ENCODE peak calls at places on chromosomes 16 and 17, in eight cellular contexts. G is left lung; Z is right cardiac atrium; U is ascending aorta; V is GM12865; M is cardiac muscle cell; A is fibroblast of lung; F is CD4-positive, CD25-positive, alpha-beta regulatory T cell. Q is an unnamed sample.

GRCh38 chr16:88289549-88290344 is 93.0 kb upstream of the ZNF469 start:
- DNase-seq in G (no peak), Z (no peak), U (no peak), V (no peak), M (no peak), A (no peak), F (peak; percentile 7), Q (peak; percentile 31)

GRCh38 chr17:16929757-16930520 is 42.0 kb downstream of the TNFRSF13B start:
- DNase-seq in G (peak; percentile 4), Z (no peak), U (no peak), V (no peak), M (no peak), A (no peak), F (no peak), Q (no peak)

GRCh38 chr17:16191604-16192003 is 23.7 kb downstream of the NCOR1 start:
- DNase-seq in G (no peak), Z (no peak), U (no peak), V (no peak), M (no peak), A (no peak), F (no peak), Q (no peak)

GRCh38 chr17:570403-570802 is 144.2 kb downstream of the VPS53 start:
- DNase-seq in G (no peak), Z (no peak), U (no peak), V (no peak), M (no peak), A (no peak), F (no peak), Q (no peak)

GRCh38 chr16:24929409-24929808 is 83.6 kb downstream of the SLC5A11 start:
- DNase-seq in G (no peak), Z (no peak), U (no peak), V (no peak), M (no peak), A (no peak), F (no peak), Q (no peak)

GRCh38 chr17:1762906-1763829 is 1.3 kb downstream of the SERPINF1 start:
- DNase-seq in G (no peak), Z (peak; percentile 87), U (no peak), V (no peak), M (no peak), A (peak; percentile 87), F (peak; percentile 35), Q (peak; percentile 80)

GRCh38 chr17:78423961-78424747 is 45.7 kb downstream of the PGS1 start:
- DNase-seq in G (no peak), Z (peak; percentile 39), U (no peak), V (no peak), M (no peak), A (peak; percentile 56), F (no peak), Q (no peak)

GRCh38 chr17:49511810-49512209 is 16.7 kb downstream of the NGFR start:
- DNase-seq in G (no peak), Z (no peak), U (no peak), V (no peak), M (no peak), A (no peak), F (no peak), Q (no peak)

GRCh38 chr17:77326636-77327035 is 185.9 kb downstream of the SEC14L1 start:
- DNase-seq in G (peak; percentile 19), Z (peak; percentile 45), U (no peak), V (no peak), M (no peak), A (no peak), F (no peak), Q (no peak)

GRCh38 chr17:81043725-81044427 is 8.9 kb downstream of the BAIAP2 start:
- DNase-seq in G (peak; percentile 78), Z (peak; percentile 83), U (no peak), V (no peak), M (no peak), A (no peak), F (no peak), Q (no peak)

GRCh38 chr17:59620518-59621259 is 994 bp downstream of the CLTC start:
- DNase-seq in G (peak; percentile 59), Z (peak; percentile 64), U (no peak), V (peak; percentile 69), M (peak; percentile 57), A (no peak), F (peak; percentile 67), Q (peak; percentile 39)

GRCh38 chr16:75193730-75194444 is 13.1 kb downstream of the CTRB2 start:
- DNase-seq in G (no peak), Z (no peak), U (no peak), V (no peak), M (no peak), A (no peak), F (no peak), Q (no peak)

GRCh38 chr16:75195811-75196790 is 10.9 kb downstream of the CTRB2 start:
- DNase-seq in G (no peak), Z (no peak), U (no peak), V (no peak), M (no peak), A (no peak), F (no peak), Q (no peak)

GRCh38 chr16:75198135-75198600 is 8.8 kb downstream of the CTRB2 start:
- DNase-seq in G (peak; percentile 27), Z (no peak), U (no peak), V (no peak), M (no peak), A (peak; percentile 52), F (no peak), Q (peak; percentile 69)

GRCh38 chr16:75196826-75197225 is 10.1 kb downstream of the CTRB2 start:
- DNase-seq in G (no peak), Z (no peak), U (no peak), V (no peak), M (no peak), A (no peak), F (no peak), Q (no peak)

DNA sequence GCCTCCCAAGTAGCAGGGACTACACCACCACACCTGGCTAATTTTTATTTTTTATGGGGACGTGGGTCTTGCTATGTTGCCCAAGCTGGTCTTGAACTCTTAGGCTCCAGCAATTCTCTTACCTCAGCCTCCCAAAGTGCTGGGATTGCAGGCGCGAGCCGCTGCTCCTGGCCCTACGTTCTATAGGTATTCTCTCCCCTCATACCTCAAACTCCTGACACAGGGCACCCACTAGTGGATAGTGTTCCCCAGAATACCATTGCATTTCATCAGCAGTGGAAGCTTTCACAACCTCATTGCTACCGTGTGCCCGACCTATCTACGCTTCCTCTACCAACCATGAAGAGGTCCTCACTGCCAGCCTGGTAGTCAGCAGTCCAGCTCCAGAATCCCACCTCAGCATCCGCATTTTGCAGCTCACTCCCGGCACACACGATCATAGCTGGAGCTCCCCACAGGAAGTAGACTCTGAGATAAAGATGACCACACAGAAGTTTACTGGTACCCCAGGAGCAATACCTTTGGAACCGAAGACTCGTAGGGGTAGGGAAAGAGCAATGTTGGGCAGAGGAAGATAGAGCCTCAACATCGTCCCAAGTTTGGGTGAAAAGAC is 9.3 kb downstream of the CTRB2 start:
- DNase-seq in G (peak; percentile 8), Z (no peak), U (no peak), V (no peak), M (no peak), A (no peak), F (no peak), Q (peak; percentile 27)
- H3K4me3 ChIP-seq in G (no peak overlapping the region), Z (no peak overlapping the region), U (no peak overlapping the region), V (no peak overlapping the region), M (no peak overlapping the region), A (no peak overlapping the region), F (no peak overlapping the region), Q (peak overlapping the region; percentile 40)

GRCh38 chr16:78126662-78127061 is 27.2 kb downstream of the WWOX start:
- DNase-seq in G (no peak), Z (no peak), U (no peak), V (no peak), M (no peak), A (no peak), F (no peak), Q (no peak)
- H3K4me3 ChIP-seq in G (no peak overlapping the region), Z (no peak overlapping the region), U (no peak overlapping the region), V (no peak overlapping the region), M (no peak overlapping the region), A (no peak overlapping the region), F (no peak overlapping the region), Q (no peak overlapping the region)

GRCh38 chr17:43927101-43927935 is 15.0 kb downstream of the PPY start:
- DNase-seq in G (no peak), Z (peak; percentile 66), U (no peak), V (no peak), M (no peak), A (no peak), F (no peak), Q (no peak)
- H3K4me3 ChIP-seq in G (no peak overlapping the region), Z (peak overlapping the region; percentile 40), U (peak overlapping the region; percentile 18), V (no peak overlapping the region), M (peak overlapping the region; percentile 12), A (no peak overlapping the region), F (peak overlapping the region; percentile 79), Q (no peak overlapping the region)

GRCh38 chr17:64067642-64068041 is 47.2 kb upstream of the ICAM2 start:
- DNase-seq in G (no peak), Z (no peak), U (no peak), V (no peak), M (no peak), A (no peak), F (no peak), Q (no peak)

GRCh38 chr17:64063766-64064224 is 43.4 kb upstream of the ICAM2 start:
- DNase-seq in G (peak; percentile 73), Z (peak; percentile 86), U (no peak), V (peak; percentile 60), M (peak; percentile 79), A (peak; percentile 44), F (peak; percentile 59), Q (peak; percentile 67)

GRCh38 chr17:64069143-64069542 is 48.7 kb upstream of the ICAM2 start:
- DNase-seq in G (no peak), Z (no peak), U (no peak), V (no peak), M (no peak), A (no peak), F (no peak), Q (no peak)

GRCh38 chr17:64064331-64064730 is 43.9 kb upstream of the ICAM2 start:
- DNase-seq in G (no peak), Z (no peak), U (no peak), V (no peak), M (no peak), A (no peak), F (no peak), Q (no peak)

GRCh38 chr17:64066709-64067108 is 46.3 kb upstream of the ICAM2 start:
- DNase-seq in G (no peak), Z (no peak), U (no peak), V (no peak), M (no peak), A (no peak), F (peak; percentile 70), Q (no peak)
- H3K4me3 ChIP-seq in G (no peak overlapping the region), Z (no peak overlapping the region), U (no peak overlapping the region), V (no peak overlapping the region), M (no peak overlapping the region), A (no peak overlapping the region), F (peak overlapping the region; percentile 17), Q (no peak overlapping the region)